ENCODE peak calls at places on chromosomes 3 and 15, in ten cellular contexts. N is activated CD4-positive, alpha-beta memory T cell treated with anti-CD3 and anti-CD28 coated beads, Interleukin-2, amount 10 ng/mL, durations not matched to agents 7 days and 5 days; L is activated gamma-delta T cell treated with Interleukin-2 at 50 U/mL for 16 hours; P is T-helper 2 cell; W is iPS DF 19.7; F is endothelial cell; E is fibroblast of mammary gland; Z is ACHN; C is DMS 273 treated with DMSO at 0.1 percent for 48 hours; A is aorta. V is an unnamed sample.

GRCh38 chr3:4493931-4494806 is 1.0 kb downstream of the ITPR1 start:
- DNase-seq in N (peak), L (no peak), P (no peak), W (no peak), F (peak), E (peak), Z (peak), C (no peak), A (peak), V (peak)

GRCh38 chr3:53581671-53582070 is 87.3 kb downstream of the CACNA1D start:
- DNase-seq in N (no peak), L (no peak), P (no peak), W (no peak), F (no peak), E (peak), Z (no peak), C (no peak), A (no peak), V (no peak)

GRCh38 chr3:188458761-188459160 is 304.8 kb downstream of the LPP start:
- DNase-seq in N (no peak), L (no peak), P (no peak), W (no peak), F (no peak), E (no peak), Z (no peak), C (no peak), A (no peak), V (no peak)

GRCh38 chr3:81761904-81762565 is 590 bp upstream of the GBE1 start:
- DNase-seq in N (no peak), L (no peak), P (no peak), W (no peak), F (no peak), E (no peak), Z (peak), C (no peak), A (no peak), V (no peak)

GRCh38 chr3:187288176-187288893 is 3.2 kb downstream of the MASP1 start:
- DNase-seq in N (no peak), L (no peak), P (no peak), W (no peak), F (no peak), E (no peak), Z (no peak), C (no peak), A (peak), V (no peak)

GRCh38 chr3:184262166-184262926 is 993 bp upstream of the CAMK2N2 start:
- DNase-seq in N (no peak), L (no peak), P (no peak), W (no peak), F (no peak), E (no peak), Z (no peak), C (no peak), A (no peak), V (peak)

GRCh38 chr3:109597438-109597837 is 260.1 kb upstream of the DPPA4 start:
- DNase-seq in N (no peak), L (no peak), P (no peak), W (no peak), F (no peak), E (no peak), Z (no peak), C (no peak), A (no peak), V (no peak)

GRCh38 chr3:5197022-5197421 is 9.5 kb downstream of the EDEM1 start:
- DNase-seq in N (no peak), L (no peak), P (no peak), W (no peak), F (no peak), E (peak), Z (no peak), C (no peak), A (no peak), V (no peak)

GRCh38 chr3:139534444-139534812 is 5.1 kb downstream of the RBP1 start:
- DNase-seq in N (no peak), L (no peak), P (no peak), W (no peak), F (no peak), E (peak), Z (peak), C (peak), A (no peak), V (no peak)

GRCh38 chr15:44261007-44261706 is 27.4 kb upstream of the GOLM2 start:
- DNase-seq in N (no peak), L (no peak), P (no peak), W (peak), F (peak), E (no peak), Z (no peak), C (no peak), A (no peak), V (no peak)

GRCh38 chr3:133996996-133997395 is 32.7 kb downstream of the SLCO2A1 start:
- DNase-seq in N (no peak), L (no peak), P (no peak), W (no peak), F (no peak), E (no peak), Z (no peak), C (no peak), A (no peak), V (no peak)

GRCh38 chr3:127208483-127209100 is 15.7 kb downstream of the PRR23E start:
- DNase-seq in N (no peak), L (no peak), P (no peak), W (no peak), F (no peak), E (no peak), Z (no peak), C (no peak), A (no peak), V (no peak)

GRCh38 chr3:24494616-24495333 is at the start of gene THRB:
- DNase-seq in N (no peak), L (no peak), P (no peak), W (no peak), F (peak), E (peak), Z (peak), C (no peak), A (peak), V (peak)

V was measured in activated CD8-positive, alpha-beta T cell treated with anti-CD3 and anti-CD28 coated beads for 36 hours.